ENCODE peak calls at places on chromosomes 3 and 15, in ten cellular contexts. One of them, this sample, is unnamed.

GRCh38 chr15:64930778-64931240 is 19.1 kb downstream of the ANKDD1A start:
- DNase-seq in fibroblast of the aortic adventitia: peak
- DNase-seq in dermis blood vessel endothelial cell: peak
- DNase-seq in ovary: no peak
- DNase-seq in ascending aorta: no peak
- DNase-seq in IMR-90: peak
- DNase-seq in hypothalamus: no peak
- DNase-seq in B cell: no peak
- DNase-seq in A673: no peak
- DNase-seq in tibial nerve: no peak
- DNase-seq in this sample: no peak

GRCh38 chr3:141412936-141413354 is 44.6 kb downstream of the ZBTB38 start:
- DNase-seq in fibroblast of the aortic adventitia: peak
- DNase-seq in dermis blood vessel endothelial cell: peak
- DNase-seq in ovary: peak
- DNase-seq in ascending aorta: peak
- DNase-seq in IMR-90: peak
- DNase-seq in hypothalamus: peak
- DNase-seq in B cell: no peak
- DNase-seq in A673: peak
- DNase-seq in tibial nerve: peak
- DNase-seq in this sample: no peak

GRCh38 chr3:59133350-59133749 is 83.5 kb upstream of the CFAP20DC start:
- DNase-seq in fibroblast of the aortic adventitia: peak
- DNase-seq in dermis blood vessel endothelial cell: no peak
- DNase-seq in ovary: no peak
- DNase-seq in ascending aorta: no peak
- DNase-seq in IMR-90: peak
- DNase-seq in hypothalamus: no peak
- DNase-seq in B cell: no peak
- DNase-seq in A673: no peak
- DNase-seq in tibial nerve: no peak
- DNase-seq in this sample: no peak

GRCh38 chr3:169243579-169243978 is 419.9 kb downstream of the MECOM start:
- DNase-seq in fibroblast of the aortic adventitia: no peak
- DNase-seq in dermis blood vessel endothelial cell: no peak
- DNase-seq in ovary: no peak
- DNase-seq in ascending aorta: no peak
- DNase-seq in IMR-90: no peak
- DNase-seq in hypothalamus: no peak
- DNase-seq in B cell: no peak
- DNase-seq in A673: no peak
- DNase-seq in tibial nerve: no peak
- DNase-seq in this sample: no peak

GRCh38 chr3:189512824-189513223 is 118.4 kb upstream of the TP63 start:
- DNase-seq in fibroblast of the aortic adventitia: no peak
- DNase-seq in dermis blood vessel endothelial cell: no peak
- DNase-seq in ovary: no peak
- DNase-seq in ascending aorta: no peak
- DNase-seq in IMR-90: no peak
- DNase-seq in hypothalamus: no peak
- DNase-seq in B cell: no peak
- DNase-seq in A673: no peak
- DNase-seq in tibial nerve: no peak
- DNase-seq in this sample: no peak

GRCh38 chr3:13217253-13217652 is 144.0 kb upstream of the IQSEC1 start:
- DNase-seq in fibroblast of the aortic adventitia: no peak
- DNase-seq in dermis blood vessel endothelial cell: no peak
- DNase-seq in ovary: no peak
- DNase-seq in ascending aorta: no peak
- DNase-seq in IMR-90: no peak
- DNase-seq in hypothalamus: no peak
- DNase-seq in B cell: no peak
- DNase-seq in A673: no peak
- DNase-seq in tibial nerve: no peak
- DNase-seq in this sample: no peak

GRCh38 chr15:51203797-51204196 is 109.1 kb upstream of the TNFAIP8L3 start:
- DNase-seq in fibroblast of the aortic adventitia: peak
- DNase-seq in dermis blood vessel endothelial cell: no peak
- DNase-seq in ovary: no peak
- DNase-seq in ascending aorta: no peak
- DNase-seq in IMR-90: peak
- DNase-seq in hypothalamus: no peak
- DNase-seq in B cell: no peak
- DNase-seq in A673: no peak
- DNase-seq in tibial nerve: no peak
- DNase-seq in this sample: no peak

GRCh38 chr3:8793242-8793641 is 23.8 kb upstream of the OXTR start:
- DNase-seq in fibroblast of the aortic adventitia: peak
- DNase-seq in dermis blood vessel endothelial cell: peak
- DNase-seq in ovary: no peak
- DNase-seq in ascending aorta: no peak
- DNase-seq in IMR-90: peak
- DNase-seq in hypothalamus: no peak
- DNase-seq in B cell: no peak
- DNase-seq in A673: no peak
- DNase-seq in tibial nerve: no peak
- DNase-seq in this sample: no peak

GRCh38 chr3:10981961-10982360 is 10.6 kb upstream of the SLC6A1 start:
- DNase-seq in fibroblast of the aortic adventitia: peak
- DNase-seq in dermis blood vessel endothelial cell: no peak
- DNase-seq in ovary: no peak
- DNase-seq in ascending aorta: no peak
- DNase-seq in IMR-90: no peak
- DNase-seq in hypothalamus: no peak
- DNase-seq in B cell: no peak
- DNase-seq in A673: no peak
- DNase-seq in tibial nerve: no peak
- DNase-seq in this sample: no peak

GRCh38 chr15:64263567-64263966 is 92.4 kb downstream of the CSNK1G1 start:
- DNase-seq in fibroblast of the aortic adventitia: no peak
- DNase-seq in dermis blood vessel endothelial cell: no peak
- DNase-seq in ovary: no peak
- DNase-seq in ascending aorta: no peak
- DNase-seq in IMR-90: no peak
- DNase-seq in hypothalamus: no peak
- DNase-seq in B cell: peak
- DNase-seq in A673: no peak
- DNase-seq in tibial nerve: no peak
- DNase-seq in this sample: no peak

GRCh38 chr3:141471160-141471559 is 15.7 kb upstream of the RASA2 start:
- DNase-seq in fibroblast of the aortic adventitia: no peak
- DNase-seq in dermis blood vessel endothelial cell: no peak
- DNase-seq in ovary: no peak
- DNase-seq in ascending aorta: no peak
- DNase-seq in IMR-90: peak
- DNase-seq in hypothalamus: no peak
- DNase-seq in B cell: no peak
- DNase-seq in A673: no peak
- DNase-seq in tibial nerve: no peak
- DNase-seq in this sample: no peak

GRCh38 chr3:168475730-168476129 is 380.0 kb upstream of the GOLIM4 start:
- DNase-seq in fibroblast of the aortic adventitia: no peak
- DNase-seq in dermis blood vessel endothelial cell: no peak
- DNase-seq in ovary: no peak
- DNase-seq in ascending aorta: no peak
- DNase-seq in IMR-90: no peak
- DNase-seq in hypothalamus: no peak
- DNase-seq in B cell: no peak
- DNase-seq in A673: no peak
- DNase-seq in tibial nerve: no peak
- DNase-seq in this sample: no peak

GRCh38 chr3:113064183-113064582 is 73.4 kb downstream of the GTPBP8 start:
- DNase-seq in fibroblast of the aortic adventitia: no peak
- DNase-seq in dermis blood vessel endothelial cell: no peak
- DNase-seq in ovary: peak
- DNase-seq in ascending aorta: no peak
- DNase-seq in IMR-90: no peak
- DNase-seq in hypothalamus: no peak
- DNase-seq in B cell: no peak
- DNase-seq in A673: no peak
- DNase-seq in tibial nerve: no peak
- DNase-seq in this sample: no peak

GRCh38 chr3:151290673-151291072 is 12.3 kb upstream of the P2RY14 start:
- DNase-seq in fibroblast of the aortic adventitia: peak
- DNase-seq in dermis blood vessel endothelial cell: peak
- DNase-seq in ovary: no peak
- DNase-seq in ascending aorta: no peak
- DNase-seq in IMR-90: peak
- DNase-seq in hypothalamus: no peak
- DNase-seq in B cell: no peak
- DNase-seq in A673: peak
- DNase-seq in tibial nerve: no peak
- DNase-seq in this sample: no peak

GRCh38 chr15:78396186-78396814 is 41.7 kb upstream of the IREB2 start:
- DNase-seq in fibroblast of the aortic adventitia: no peak
- DNase-seq in dermis blood vessel endothelial cell: no peak
- DNase-seq in ovary: no peak
- DNase-seq in ascending aorta: no peak
- DNase-seq in IMR-90: no peak
- DNase-seq in hypothalamus: no peak
- DNase-seq in B cell: no peak
- DNase-seq in A673: no peak
- DNase-seq in tibial nerve: no peak
- DNase-seq in this sample: no peak

GRCh38 chr3:34886443-34886842 is 752.9 kb upstream of the ARPP21 start:
- DNase-seq in fibroblast of the aortic adventitia: no peak
- DNase-seq in dermis blood vessel endothelial cell: no peak
- DNase-seq in ovary: no peak
- DNase-seq in ascending aorta: no peak
- DNase-seq in IMR-90: no peak
- DNase-seq in hypothalamus: no peak
- DNase-seq in B cell: no peak
- DNase-seq in A673: no peak
- DNase-seq in tibial nerve: no peak
- DNase-seq in this sample: no peak

GRCh38 chr15:101499863-101500713 is 10.6 kb upstream of the PCSK6 start:
- DNase-seq in fibroblast of the aortic adventitia: no peak
- DNase-seq in dermis blood vessel endothelial cell: no peak
- DNase-seq in ovary: no peak
- DNase-seq in ascending aorta: no peak
- DNase-seq in IMR-90: no peak
- DNase-seq in hypothalamus: no peak
- DNase-seq in B cell: no peak
- DNase-seq in A673: no peak
- DNase-seq in tibial nerve: no peak
- DNase-seq in this sample: no peak

GRCh38 chr15:71660501-71660900 is 149.9 kb upstream of the NR2E3 start:
- DNase-seq in fibroblast of the aortic adventitia: no peak
- DNase-seq in dermis blood vessel endothelial cell: no peak
- DNase-seq in ovary: no peak
- DNase-seq in ascending aorta: no peak
- DNase-seq in IMR-90: no peak
- DNase-seq in hypothalamus: no peak
- DNase-seq in B cell: no peak
- DNase-seq in A673: no peak
- DNase-seq in tibial nerve: no peak
- DNase-seq in this sample: no peak

GRCh38 chr15:74799843-74800558 is 12.6 kb upstream of the LMAN1L start:
- DNase-seq in fibroblast of the aortic adventitia: peak
- DNase-seq in dermis blood vessel endothelial cell: peak
- DNase-seq in ovary: peak
- DNase-seq in ascending aorta: peak
- DNase-seq in IMR-90: peak
- DNase-seq in hypothalamus: peak
- DNase-seq in B cell: peak
- DNase-seq in A673: peak
- DNase-seq in tibial nerve: peak
- DNase-seq in this sample: peak

GRCh38 chr15:90358124-90359033 is 6.3 kb downstream of the ZNF774 start:
- DNase-seq in fibroblast of the aortic adventitia: peak
- DNase-seq in dermis blood vessel endothelial cell: peak
- DNase-seq in ovary: no peak
- DNase-seq in ascending aorta: no peak
- DNase-seq in IMR-90: peak
- DNase-seq in hypothalamus: no peak
- DNase-seq in B cell: no peak
- DNase-seq in A673: no peak
- DNase-seq in tibial nerve: no peak
- DNase-seq in this sample: no peak

GRCh38 chr15:101635944-101636727 is 16.0 kb downstream of the TM2D3 start:
- DNase-seq in fibroblast of the aortic adventitia: peak
- DNase-seq in dermis blood vessel endothelial cell: no peak
- DNase-seq in ovary: no peak
- DNase-seq in ascending aorta: no peak
- DNase-seq in IMR-90: peak
- DNase-seq in hypothalamus: no peak
- DNase-seq in B cell: no peak
- DNase-seq in A673: no peak
- DNase-seq in tibial nerve: no peak
- DNase-seq in this sample: no peak

GRCh38 chr3:101070260-101071121 is 77.3 kb upstream of the ABI3BP start:
- DNase-seq in fibroblast of the aortic adventitia: no peak
- DNase-seq in dermis blood vessel endothelial cell: peak
- DNase-seq in ovary: peak
- DNase-seq in ascending aorta: no peak
- DNase-seq in IMR-90: no peak
- DNase-seq in hypothalamus: no peak
- DNase-seq in B cell: peak
- DNase-seq in A673: peak
- DNase-seq in tibial nerve: no peak
- DNase-seq in this sample: peak

GRCh38 chr3:10380906-10381795 is 60.2 kb upstream of the SEC13 start:
- DNase-seq in fibroblast of the aortic adventitia: peak
- DNase-seq in dermis blood vessel endothelial cell: no peak
- DNase-seq in ovary: no peak
- DNase-seq in ascending aorta: no peak
- DNase-seq in IMR-90: no peak
- DNase-seq in hypothalamus: no peak
- DNase-seq in B cell: no peak
- DNase-seq in A673: no peak
- DNase-seq in tibial nerve: no peak
- DNase-seq in this sample: no peak

GRCh38 chr15:31280037-31280830 is 46.4 kb upstream of the KLF13 start:
- DNase-seq in fibroblast of the aortic adventitia: no peak
- DNase-seq in dermis blood vessel endothelial cell: no peak
- DNase-seq in ovary: peak
- DNase-seq in ascending aorta: no peak
- DNase-seq in IMR-90: no peak
- DNase-seq in hypothalamus: peak
- DNase-seq in B cell: no peak
- DNase-seq in A673: peak
- DNase-seq in tibial nerve: no peak
- DNase-seq in this sample: no peak

GRCh38 chr3:154778057-154778456 is 302.1 kb upstream of the MME start:
- DNase-seq in fibroblast of the aortic adventitia: no peak
- DNase-seq in dermis blood vessel endothelial cell: no peak
- DNase-seq in ovary: no peak
- DNase-seq in ascending aorta: no peak
- DNase-seq in IMR-90: peak
- DNase-seq in hypothalamus: no peak
- DNase-seq in B cell: no peak
- DNase-seq in A673: no peak
- DNase-seq in tibial nerve: no peak
- DNase-seq in this sample: no peak

GRCh38 chr3:189325454-189325853 is 153.7 kb downstream of the TPRG1 start:
- DNase-seq in fibroblast of the aortic adventitia: no peak
- DNase-seq in dermis blood vessel endothelial cell: no peak
- DNase-seq in ovary: no peak
- DNase-seq in ascending aorta: no peak
- DNase-seq in IMR-90: no peak
- DNase-seq in hypothalamus: no peak
- DNase-seq in B cell: no peak
- DNase-seq in A673: no peak
- DNase-seq in tibial nerve: no peak
- DNase-seq in this sample: no peak

GRCh38 chr3:195236801-195237570 is 34.0 kb downstream of the XXYLT1 start:
- DNase-seq in fibroblast of the aortic adventitia: no peak
- DNase-seq in dermis blood vessel endothelial cell: no peak
- DNase-seq in ovary: peak
- DNase-seq in ascending aorta: no peak
- DNase-seq in IMR-90: no peak
- DNase-seq in hypothalamus: no peak
- DNase-seq in B cell: no peak
- DNase-seq in A673: no peak
- DNase-seq in tibial nerve: no peak
- DNase-seq in this sample: no peak

GRCh38 chr3:157868168-157868567 is 238.1 kb downstream of the SHOX2 start:
- DNase-seq in fibroblast of the aortic adventitia: peak
- DNase-seq in dermis blood vessel endothelial cell: no peak
- DNase-seq in ovary: no peak
- DNase-seq in ascending aorta: no peak
- DNase-seq in IMR-90: peak
- DNase-seq in hypothalamus: no peak
- DNase-seq in B cell: no peak
- DNase-seq in A673: no peak
- DNase-seq in tibial nerve: no peak
- DNase-seq in this sample: no peak